ENCODE peak calls at places on chromosomes 5 and 9, in ten cellular contexts. Q is ovary, L is fibroblast of lung, M is ascending aorta, R is right lobe of liver, E is cardiac muscle cell, V is mammary epithelial cell, B is esophagus muscularis mucosa, F is foreskin fibroblast, J is fibroblast of pulmonary artery. H is an unnamed sample.

GRCh38 chr9:133384736-133385321 is 8.7 kb downstream of the STKLD1 start:
- DNase-seq in L (no peak), Q (no peak), B (no peak), V (no peak), J (no peak), F (no peak), M (no peak), E (no peak), R (no peak), H (no peak)

GRCh38 chr5:6753851-6754250 is 40.6 kb downstream of the TENT4A start:
- DNase-seq in F (no peak), Q (no peak), J (no peak), V (no peak), L (no peak), R (no peak), M (no peak), B (no peak), E (no peak), H (no peak)

GRCh38 chr5:159819671-159820411 is 96.4 kb upstream of the ADRA1B start:
- DNase-seq in E (no peak), R (no peak), V (peak), B (peak), Q (peak), L (peak), M (peak), F (peak), J (peak), H (no peak)

GRCh38 chr5:150464554-150465012 is 15.0 kb upstream of the RPS14 start:
- DNase-seq in F (peak), L (no peak), Q (peak), B (no peak), V (no peak), R (peak), J (peak), E (no peak), M (no peak), H (no peak)

GRCh38 chr9:87195306-87195705 is 248.0 kb upstream of the GAS1 start:
- DNase-seq in J (no peak), M (no peak), R (no peak), V (peak), B (no peak), F (peak), L (peak), E (no peak), Q (no peak), H (no peak)

GRCh38 chr9:115615821-115616665 is 498.1 kb upstream of the TNC start:
- DNase-seq in R (no peak), Q (no peak), E (no peak), L (peak), J (peak), F (peak), V (peak), B (no peak), M (no peak), H (peak)

GRCh38 chr5:6215891-6216290 is 162.5 kb downstream of the MED10 start:
- DNase-seq in L (no peak), E (no peak), B (no peak), V (no peak), R (no peak), M (no peak), Q (no peak), J (no peak), F (no peak), H (no peak)

GRCh38 chr9:113734826-113735225 is 141.3 kb upstream of the ZNF618 start:
- DNase-seq in L (no peak), Q (no peak), R (no peak), M (no peak), J (no peak), V (no peak), B (peak), E (no peak), F (no peak), H (no peak)

GRCh38 chr5:77140350-77140749 is 53.3 kb upstream of the ZBED3 start:
- DNase-seq in E (no peak), M (no peak), B (no peak), L (no peak), F (no peak), Q (no peak), J (no peak), V (no peak), R (no peak), H (no peak)

GRCh38 chr9:119961774-119962408 is 592.7 kb upstream of the BRINP1 start:
- DNase-seq in V (no peak), B (no peak), R (peak), Q (peak), L (peak), E (peak), J (peak), M (no peak), F (peak), H (peak)

GRCh38 chr5:28397502-28397941 is 1359.1 kb upstream of the CDH9 start:
- DNase-seq in L (no peak), E (no peak), V (peak), M (no peak), B (no peak), J (peak), R (no peak), Q (no peak), F (no peak), H (peak)

GRCh38 chr9:84447305-84447704 is 106.7 kb upstream of the SLC28A3 start:
- DNase-seq in J (no peak), B (no peak), V (peak), M (no peak), E (no peak), L (no peak), Q (no peak), R (no peak), F (no peak), H (no peak)

GRCh38 chr5:132470596-132470995 is 20.0 kb downstream of the IRF1 start:
- DNase-seq in V (no peak), E (no peak), J (no peak), R (no peak), M (no peak), B (no peak), L (no peak), Q (peak), F (no peak), H (no peak)

GRCh38 chr5:58974601-58975000 is 391.7 kb downstream of the RAB3C start:
- DNase-seq in F (no peak), B (no peak), E (no peak), Q (no peak), R (no peak), V (no peak), J (no peak), M (no peak), L (no peak), H (no peak)

GRCh38 chr5:117088176-117088575 is 513.6 kb upstream of the SEMA6A start:
- DNase-seq in V (no peak), F (no peak), E (no peak), B (no peak), Q (no peak), L (no peak), R (no peak), M (no peak), J (no peak), H (no peak)

GRCh38 chr5:117089001-117089400 is 514.4 kb upstream of the SEMA6A start:
- DNase-seq in Q (no peak), V (no peak), L (no peak), J (no peak), F (no peak), B (no peak), R (no peak), E (no peak), M (no peak), H (no peak)

DNA sequence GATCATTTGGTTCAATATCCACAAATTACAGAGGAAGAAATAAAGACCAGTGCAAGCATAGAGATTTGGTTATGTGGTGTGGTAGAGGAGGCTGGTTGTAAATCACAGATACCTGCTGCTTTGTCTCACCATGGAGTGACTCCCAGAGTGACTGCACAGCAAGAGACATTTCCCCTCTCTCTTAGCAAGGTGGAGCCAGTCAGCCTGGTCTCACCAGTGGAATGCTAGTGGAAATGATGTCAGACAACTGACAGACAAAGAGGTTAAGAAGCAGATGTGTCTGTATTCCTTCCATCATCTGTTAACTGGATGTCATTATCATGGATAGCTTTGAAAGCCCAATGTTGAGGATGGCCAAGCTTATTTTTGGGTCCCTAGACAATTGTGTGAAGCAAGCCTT is 509.4 kb upstream of the SEMA6A start:
- DNase-seq in J (no peak), Q (no peak), B (no peak), F (no peak), L (no peak), E (peak), R (no peak), M (no peak), V (no peak), H (no peak)
- TF ChIP-seq CTCF in J (no peak), Q (no peak), B (no peak), F (no peak), L (no peak), E (no peak), R (no peak), M (no peak), V (no peak), H (no peak)

GRCh38 chr9:110578575-110578895 is 1.0 kb downstream of the SVEP1 start:
- DNase-seq in F (no peak), E (no peak), M (no peak), R (no peak), L (peak), V (peak), Q (no peak), B (no peak), J (no peak), H (no peak)
- H3K4me3 ChIP-seq in F (peak), E (peak), M (peak), R (peak), L (peak), V (peak), Q (peak), B (peak), J (peak), H (peak)

GRCh38 chr9:91421022-91421765 is 2.4 kb downstream of the NFIL3 start:
- DNase-seq in F (peak), M (peak), J (peak), L (peak), R (peak), V (no peak), B (no peak), E (peak), Q (peak), H (peak)
- TF ChIP-seq CTCF in F (peak), M (peak), J (peak), L (peak), R (peak), V (no peak), B (peak), E (peak), Q (peak), H (peak)

DNA sequence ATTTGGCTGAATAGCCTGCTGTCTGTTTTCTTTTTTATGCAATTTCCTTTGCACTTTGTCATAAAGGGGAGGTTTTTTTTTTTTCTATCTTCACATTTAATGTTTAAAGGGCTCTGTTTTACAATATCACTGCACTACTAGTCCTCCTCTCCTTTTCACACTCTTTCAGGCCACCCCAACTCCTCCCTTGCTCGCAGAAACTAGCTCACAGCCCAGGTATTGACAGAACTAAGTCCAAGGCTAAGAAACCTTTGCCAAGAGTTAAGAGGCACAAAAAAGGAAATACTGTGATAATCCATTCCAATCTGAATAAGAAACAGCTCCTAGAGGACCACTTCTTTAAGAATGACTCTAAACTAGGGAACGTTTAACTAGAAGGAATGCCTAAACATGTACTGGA is 1.1 kb upstream of the FGF10 start:
- DNase-seq in F (no peak), B (no peak), Q (no peak), M (no peak), E (no peak), L (no peak), R (no peak), J (no peak), V (no peak), H (no peak)
- H3K4me3 ChIP-seq in F (no peak), B (peak), Q (peak), M (peak), E (peak), L (no peak), R (no peak), J (no peak), V (no peak), H (no peak)

GRCh38 chr5:41755705-41756104 is 114.5 kb downstream of the OXCT1 start:
- DNase-seq in J (no peak), R (no peak), M (no peak), E (no peak), L (no peak), F (no peak), B (no peak), Q (no peak), V (no peak), H (no peak)

GRCh38 chr5:41751867-41752266 is 118.4 kb downstream of the OXCT1 start:
- DNase-seq in E (no peak), J (no peak), B (no peak), F (no peak), R (no peak), Q (no peak), M (no peak), L (no peak), V (no peak), H (no peak)

GRCh38 chr5:41754857-41755256 is 115.4 kb downstream of the OXCT1 start:
- DNase-seq in E (no peak), B (no peak), M (no peak), R (no peak), V (no peak), J (no peak), L (peak), F (peak), Q (no peak), H (no peak)
- TF ChIP-seq CTCF in E (no peak), B (no peak), M (no peak), R (peak), V (no peak), J (no peak), L (no peak), F (no peak), Q (no peak), H (no peak)

GRCh38 chr9:38622083-38622674 is 1.8 kb upstream of the ANKRD18A start:
- DNase-seq in V (no peak), F (no peak), M (no peak), Q (no peak), J (no peak), E (peak), L (no peak), B (peak), R (peak), H (no peak)
- H3K4me3 ChIP-seq in V (peak), F (no peak), M (peak), Q (no peak), J (no peak), E (peak), L (no peak), B (peak), R (peak), H (peak)

H was measured in brain microvascular endothelial cell.